ENCODE peak calls at places on chromosomes 4 and X, in five cellular contexts. D, B, T, I and R are unnamed samples.

GRCh38 chr4:8332038-8332857 is 62.7 kb downstream of the HTRA3 start:
- DNase-seq in I (no peak), B (no peak), T (no peak), D (no peak), R (no peak)

GRCh38 chr4:182201871-182202270 is 41.3 kb upstream of the TENM3 start:
- DNase-seq in D (no peak), I (no peak), T (no peak), B (peak), R (no peak)

GRCh38 chr4:175271010-175271630 is 353.0 kb downstream of the ADAM29 start:
- DNase-seq in B (no peak), D (peak), T (no peak), I (no peak), R (no peak)

GRCh38 chr4:7813674-7814073 is 126.0 kb downstream of the AFAP1 start:
- DNase-seq in T (no peak), I (peak), D (no peak), B (peak), R (no peak)

GRCh38 chr4:2366252-2367192 is 51.9 kb downstream of the ZFYVE28 start:
- DNase-seq in D (no peak), B (peak), T (no peak), I (no peak), R (no peak)

GRCh38 chrX:4263005-4263404 is 549.6 kb upstream of the PRKX start:
- DNase-seq in I (no peak), B (no peak), D (no peak), T (peak), R (no peak)

GRCh38 chrX:125202486-125203378 is 116.9 kb upstream of the TEX13C start:
- DNase-seq in T (peak), I (no peak), B (no peak), D (no peak), R (no peak)

GRCh38 chr4:55032179-55032578 is 93.2 kb downstream of the KDR start:
- DNase-seq in I (no peak), D (no peak), T (no peak), B (no peak), R (no peak)

GRCh38 chr4:122050836-122051235 is 99.0 kb upstream of the TRPC3 start:
- DNase-seq in T (no peak), B (no peak), I (no peak), D (no peak), R (no peak)

GRCh38 chrX:21509912-21510311 is 135.7 kb downstream of the CNKSR2 start:
- DNase-seq in T (no peak), B (peak), D (no peak), I (peak), R (no peak)

GRCh38 chr4:113384600-113384999 is 335.1 kb downstream of the ANK2 start:
- DNase-seq in T (no peak), D (no peak), I (peak), B (peak), R (no peak)

DNA sequence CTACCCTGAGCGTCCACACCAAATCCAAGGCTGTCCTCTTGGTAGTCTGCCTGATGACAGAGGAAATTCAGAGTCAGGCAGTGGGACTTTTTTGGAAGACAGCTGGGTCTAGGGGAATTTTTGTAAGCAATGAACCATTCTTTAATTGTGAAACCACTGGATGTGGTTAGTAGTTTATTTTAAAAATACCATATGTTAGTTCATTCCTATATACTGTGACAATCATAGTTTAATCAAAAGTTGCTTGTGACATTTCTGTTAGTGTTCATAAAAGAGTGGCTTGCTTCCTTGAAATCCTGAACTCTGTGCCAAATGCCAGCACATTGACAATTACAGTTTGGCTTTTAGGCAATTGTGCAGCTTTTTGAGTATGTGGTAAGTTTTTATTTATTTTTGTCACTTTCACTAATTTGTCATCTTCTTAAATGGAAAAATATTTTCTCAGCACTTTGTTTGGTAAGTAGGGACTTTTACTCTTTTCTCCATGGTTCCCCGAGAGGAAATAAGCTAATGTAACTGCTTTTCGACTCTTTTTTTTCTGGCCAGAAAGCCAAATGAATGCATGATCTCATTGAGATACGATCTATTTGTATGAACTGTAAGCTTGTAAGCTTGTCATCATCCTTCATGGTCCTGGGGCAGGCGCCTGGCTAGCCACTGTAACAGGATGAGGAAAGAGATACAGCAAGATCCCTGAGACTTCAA is 72.6 kb upstream of the SLC4A4 start:
- DNase-seq in D (no peak), B (peak), I (no peak), T (no peak), R (no peak)
- H3K9ac ChIP-seq in D (no peak), B (no peak), I (no peak), T (no peak), R (no peak)

GRCh38 chr4:91963489-91963888 is 340.3 kb upstream of the GRID2 start:
- DNase-seq in B (peak), T (no peak), D (no peak), I (peak), R (no peak)
- H3K4me3 ChIP-seq in B (no peak), T (no peak), D (no peak), I (no peak), R (no peak)

GRCh38 chr4:39441593-39441992 is 17.1 kb downstream of the RPL9 start:
- DNase-seq in T (no peak), I (no peak), D (no peak), B (no peak), R (no peak)

GRCh38 chr4:39450618-39451017 is 8.1 kb downstream of the RPL9 start:
- DNase-seq in T (no peak), I (no peak), B (no peak), D (no peak), R (no peak)

GRCh38 chr4:39442910-39443480 is 15.7 kb downstream of the RPL9 start:
- DNase-seq in T (no peak), B (no peak), I (no peak), D (no peak), R (no peak)

GRCh38 chr4:39446842-39447573 is 11.7 kb downstream of the RPL9 start:
- DNase-seq in D (no peak), B (peak), T (no peak), I (peak), R (no peak)

GRCh38 chr4:39446483-39446841 is 12.3 kb downstream of the RPL9 start:
- DNase-seq in T (no peak), D (no peak), I (no peak), B (no peak), R (no peak)
- H3K9ac ChIP-seq in T (no peak), D (no peak), I (no peak), B (no peak), R (no peak)

GRCh38 chrX:148361641-148362040 is 138.8 kb upstream of the AFF2 start:
- DNase-seq in B (no peak), T (no peak), I (no peak), D (no peak), R (no peak)

GRCh38 chrX:148365233-148365632 is 135.2 kb upstream of the AFF2 start:
- DNase-seq in D (no peak), I (no peak), T (no peak), B (no peak), R (no peak)

DNA sequence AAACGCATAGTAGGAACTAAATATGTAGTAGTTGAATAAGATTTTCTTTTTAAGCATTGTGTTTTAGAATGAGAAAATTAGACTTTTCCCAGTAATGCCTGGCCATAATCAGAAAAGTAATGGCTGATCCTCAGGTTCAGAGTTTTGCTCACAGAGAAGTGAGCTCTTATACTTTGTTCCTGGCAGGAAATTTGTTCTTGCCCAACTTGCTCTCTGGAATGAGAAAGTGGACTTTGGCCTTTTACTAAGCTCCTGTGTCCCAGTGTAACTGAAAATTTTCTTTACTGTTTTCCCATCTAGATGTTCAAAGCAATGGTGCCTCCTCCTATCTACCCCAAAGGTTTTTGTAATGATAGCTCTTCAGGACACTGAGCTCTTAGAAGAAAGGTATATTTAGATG is 136.6 kb upstream of the AFF2 start:
- DNase-seq in T (no peak), B (no peak), I (no peak), D (no peak), R (no peak)
- H3K4me3 ChIP-seq in T (no peak), B (no peak), I (no peak), D (no peak), R (no peak)

GRCh38 chrX:142204522-142205433 is at the start of gene MAGEC2:
- DNase-seq in B (no peak), T (no peak), D (no peak), I (no peak), R (no peak)
- H3K9ac ChIP-seq in B (no peak), T (no peak), D (no peak), I (no peak), R (no peak)

GRCh38 chr4:27711041-27711440 is 850.4 kb downstream of the STIM2 start:
- DNase-seq in D (no peak), T (no peak), I (no peak), B (no peak), R (no peak)

GRCh38 chr4:27720010-27720766 is 859.5 kb downstream of the STIM2 start:
- DNase-seq in D (peak), B (no peak), I (no peak), T (no peak), R (no peak)

GRCh38 chr4:27714073-27714472 is 853.4 kb downstream of the STIM2 start:
- DNase-seq in B (peak), D (no peak), I (peak), T (no peak), R (no peak)

GRCh38 chr4:27721193-27721592 is 860.6 kb downstream of the STIM2 start:
- DNase-seq in T (no peak), I (no peak), B (no peak), D (no peak), R (peak)

GRCh38 chr4:27716693-27717505 is 856.3 kb downstream of the STIM2 start:
- DNase-seq in B (no peak), I (no peak), T (no peak), D (no peak), R (no peak)
- H3K4me3 ChIP-seq in B (no peak), I (no peak), T (no peak), D (no peak), R (no peak)